ENCODE peak calls at places on chromosomes 2 and 18, in eight cellular contexts. M is mucosa of descending colon, F is cardiac muscle cell, Q is A673, E is lower lobe of right lung, G is upper lobe of left lung, Z is neuronal stem cell, I is GM23248. N is an unnamed sample.
A peak's percentile ranks its signal among the peaks of the same experiment; 100 is the strongest.

GRCh38 chr2:8139668-8140202 is 542.1 kb upstream of the ID2 start:
- DNase-seq in M (no peak), F (no peak), Q (no peak), E (no peak), G (no peak), Z (no peak), I (no peak), N (no peak)

GRCh38 chr2:118477111-118477517 is 370.3 kb downstream of the EN1 start:
- DNase-seq in M (peak; percentile 29), F (no peak), Q (no peak), E (no peak), G (no peak), Z (peak; percentile 83), I (no peak), N (no peak)

GRCh38 chr2:10260130-10260529 is 42.6 kb upstream of the HPCAL1 start:
- DNase-seq in M (peak; percentile 83), F (no peak), Q (no peak), E (peak; percentile 24), G (no peak), Z (no peak), I (peak; percentile 52), N (no peak)

GRCh38 chr2:119428488-119429224 is 3.0 kb upstream of the TMEM37 start:
- DNase-seq in M (peak; percentile 39), F (peak; percentile 68), Q (no peak), E (peak; percentile 68), G (peak; percentile 71), Z (no peak), I (no peak), N (no peak)

GRCh38 chr2:149826471-149827125 is 239.0 kb upstream of the MMADHC start:
- DNase-seq in M (no peak), F (no peak), Q (peak; percentile 55), E (no peak), G (no peak), Z (no peak), I (peak; percentile 34), N (no peak)

GRCh38 chr2:240953426-240954425 is 44.7 kb upstream of the SNED1 start:
- DNase-seq in M (no peak), F (no peak), Q (no peak), E (no peak), G (no peak), Z (no peak), I (no peak), N (no peak)

GRCh38 chr2:239406316-239406995 is 5.6 kb upstream of the HDAC4 start:
- DNase-seq in M (no peak), F (no peak), Q (no peak), E (no peak), G (no peak), Z (no peak), I (no peak), N (no peak)

GRCh38 chr2:220194630-220195029 is 567.2 kb downstream of the SLC4A3 start:
- DNase-seq in M (no peak), F (no peak), Q (no peak), E (no peak), G (no peak), Z (no peak), I (no peak), N (no peak)

GRCh38 chr2:157935378-157935726 is 59.2 kb upstream of the ACVR1 start:
- DNase-seq in M (no peak), F (no peak), Q (no peak), E (no peak), G (no peak), Z (no peak), I (no peak), N (no peak)

GRCh38 chr2:198776616-198777406 is 680.9 kb downstream of the SATB2 start:
- DNase-seq in M (peak; percentile 94), F (no peak), Q (no peak), E (no peak), G (no peak), Z (no peak), I (no peak), N (no peak)

GRCh38 chr2:96737831-96738230 is 2.0 kb downstream of the LMAN2L start:
- DNase-seq in M (no peak), F (no peak), Q (no peak), E (no peak), G (no peak), Z (no peak), I (no peak), N (no peak)

GRCh38 chr2:177127821-177128220 is 84.8 kb upstream of the HNRNPA3 start:
- DNase-seq in M (no peak), F (no peak), Q (no peak), E (no peak), G (no peak), Z (no peak), I (no peak), N (no peak)

GRCh38 chr2:12728221-12728777 is 11.6 kb downstream of the TRIB2 start:
- DNase-seq in M (peak; percentile 28), F (no peak), Q (no peak), E (no peak), G (no peak), Z (no peak), I (no peak), N (no peak)
- H3K36me3 ChIP-seq in M (no peaks in the 10 kb centered on the region), F (peaks cover 29% of the 10 kb centered on the region), Q (peaks cover 92% of the 10 kb centered on the region), E (peaks cover 79% of the 10 kb centered on the region), G (peaks cover 79% of the 10 kb centered on the region), Z (peaks cover 72% of the 10 kb centered on the region), I (peaks cover 57% of the 10 kb centered on the region), N (no peaks in the 10 kb centered on the region)

GRCh38 chr2:161480123-161480522 is 64.0 kb downstream of the TBR1 start:
- DNase-seq in M (no peak), F (no peak), Q (no peak), E (no peak), G (no peak), Z (no peak), I (no peak), N (no peak)

GRCh38 chr2:161471631-161472030 is 55.5 kb downstream of the TBR1 start:
- DNase-seq in M (no peak), F (no peak), Q (no peak), E (no peak), G (no peak), Z (no peak), I (no peak), N (no peak)

GRCh38 chr2:161474920-161475319 is 58.8 kb downstream of the TBR1 start:
- DNase-seq in M (no peak), F (no peak), Q (no peak), E (no peak), G (no peak), Z (no peak), I (no peak), N (no peak)
- H3K4me3 ChIP-seq in M (no peak overlapping the region), F (no peak overlapping the region), Q (no peak overlapping the region), E (no peak overlapping the region), G (no peak overlapping the region), Z (no peak overlapping the region), I (no peak overlapping the region), N (no peak overlapping the region)

GRCh38 chr18:63257453-63257852 is 62.1 kb downstream of the BCL2 start:
- DNase-seq in M (no peak), F (no peak), Q (no peak), E (no peak), G (no peak), Z (no peak), I (no peak), N (no peak)
- H3K36me3 ChIP-seq in M (no peaks in the 10 kb centered on the region), F (no peaks in the 10 kb centered on the region), Q (no peaks in the 10 kb centered on the region), E (no peaks in the 10 kb centered on the region), G (no peaks in the 10 kb centered on the region), Z (no peaks in the 10 kb centered on the region), I (no peaks in the 10 kb centered on the region), N (no peaks in the 10 kb centered on the region)

DNA sequence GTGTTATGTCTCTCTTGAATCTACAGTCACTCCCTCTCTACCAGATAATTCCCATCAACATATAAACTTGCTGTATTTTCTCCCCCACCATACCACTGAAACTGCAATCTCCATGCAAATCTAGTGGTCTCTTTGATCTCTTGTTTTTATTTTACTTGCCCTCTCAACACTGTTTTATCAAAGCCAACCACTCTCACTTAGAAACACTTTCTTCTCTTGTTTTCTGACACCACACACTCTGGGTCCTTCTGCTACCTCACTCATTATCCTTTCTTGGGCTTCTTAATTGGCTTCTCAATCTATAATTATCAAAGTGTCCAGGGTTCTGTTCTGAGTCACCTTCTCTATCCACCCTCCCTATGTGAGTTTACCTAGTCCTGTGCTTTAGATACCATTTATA is 2.0 kb upstream of the MCFD2 start:
- DNase-seq in M (no peak), F (no peak), Q (no peak), E (no peak), G (no peak), Z (no peak), I (no peak), N (no peak)
- H3K4me3 ChIP-seq in M (no peak overlapping the region), F (no peak overlapping the region), Q (no peak overlapping the region), E (no peak overlapping the region), G (no peak overlapping the region), Z (no peak overlapping the region), I (no peak overlapping the region), N (no peak overlapping the region)

GRCh38 chr18:58937204-58937603 is 72.5 kb downstream of the ZNF532 start:
- DNase-seq in M (no peak), F (no peak), Q (peak; percentile 82), E (no peak), G (no peak), Z (no peak), I (peak; percentile 66), N (no peak)
- H3K36me3 ChIP-seq in M (no peaks in the 10 kb centered on the region), F (peaks cover 15% of the 10 kb centered on the region), Q (peaks cover 25% of the 10 kb centered on the region), E (peaks cover 20% of the 10 kb centered on the region), G (peaks cover 27% of the 10 kb centered on the region), Z (peaks cover 18% of the 10 kb centered on the region), I (peaks cover 13% of the 10 kb centered on the region), N (no peaks in the 10 kb centered on the region)

GRCh38 chr2:136005462-136006205 is 20.2 kb upstream of the DARS1 start:
- DNase-seq in M (no peak), F (no peak), Q (no peak), E (no peak), G (no peak), Z (no peak), I (no peak), N (no peak)

GRCh38 chr2:136001147-136001546 is 15.7 kb upstream of the DARS1 start:
- DNase-seq in M (no peak), F (no peak), Q (no peak), E (no peak), G (no peak), Z (no peak), I (no peak), N (no peak)

GRCh38 chr2:136006658-136007057 is 21.2 kb upstream of the DARS1 start:
- DNase-seq in M (no peak), F (no peak), Q (no peak), E (no peak), G (no peak), Z (no peak), I (peak; percentile 12), N (no peak)

GRCh38 chr2:136008205-136008865 is 22.9 kb upstream of the DARS1 start:
- DNase-seq in M (peak; percentile 16), F (no peak), Q (no peak), E (peak; percentile 82), G (peak; percentile 87), Z (no peak), I (no peak), N (peak; percentile 16)

GRCh38 chr2:136004920-136005319 is 19.5 kb upstream of the DARS1 start:
- DNase-seq in M (no peak), F (no peak), Q (no peak), E (no peak), G (no peak), Z (no peak), I (no peak), N (no peak)
- H3K4me3 ChIP-seq in M (no peak overlapping the region), F (no peak overlapping the region), Q (no peak overlapping the region), E (no peak overlapping the region), G (no peak overlapping the region), Z (no peak overlapping the region), I (no peak overlapping the region), N (no peak overlapping the region)